ENCODE peak calls at places on chromosomes 13 and 19, in eight cellular contexts. Z is anterior cingulate cortex; W is activated CD4-positive, CD25-positive, alpha-beta regulatory T cell; R is stimulated activated CD4-positive, alpha-beta T cell treated with anti-CD3 and anti-CD28 coated beads, Interleukin-1b, Interleukin-23, amount 100 ng/mL, for 1 hour; K is NCI-H774; F is effector CD4-positive, alpha-beta T cell; G is HTR-8/SVneo; V is T-helper 1 cell. C is an unnamed sample.

GRCh38 chr19:8615813-8616596 is 5.5 kb upstream of the ADAMTS10 start:
- DNase-seq in Z (no peak), R (no peak), V (peak), F (peak), W (peak), G (peak), K (no peak), C (no peak)

GRCh38 chr13:112477070-112477619 is 101.0 kb downstream of the SPACA7 start:
- DNase-seq in F (no peak), R (no peak), V (no peak), W (no peak), K (no peak), Z (no peak), G (no peak), C (no peak)

GRCh38 chr19:11587302-11587972 is 9.8 kb upstream of the ZNF627 start:
- DNase-seq in R (peak), F (peak), W (peak), V (peak), G (peak), Z (peak), K (peak), C (peak)

GRCh38 chr19:33245948-33246728 is 20.5 kb upstream of the SLC7A10 start:
- DNase-seq in K (no peak), V (no peak), R (no peak), W (no peak), G (no peak), F (no peak), Z (no peak), C (no peak)

GRCh38 chr13:111186305-111186930 is 71.3 kb downstream of the ARHGEF7 start:
- DNase-seq in W (no peak), Z (no peak), K (no peak), G (no peak), F (no peak), V (no peak), R (no peak), C (no peak)

GRCh38 chr13:45674908-45675307 is 27.2 kb upstream of the CBY2 start:
- DNase-seq in R (no peak), K (no peak), F (no peak), W (no peak), G (peak), V (no peak), Z (no peak), C (no peak)

GRCh38 chr19:27986299-27986698 is 1226.7 kb downstream of the UQCRFS1 start:
- DNase-seq in F (no peak), W (no peak), K (no peak), G (no peak), Z (no peak), V (no peak), R (no peak), C (no peak)

GRCh38 chr13:99067160-99067985 is 89.5 kb upstream of the DOCK9 start:
- DNase-seq in K (no peak), F (no peak), V (no peak), G (no peak), R (no peak), Z (no peak), W (no peak), C (no peak)

GRCh38 chr19:3029070-3029923 is at the start of gene TLE2:
- DNase-seq in G (no peak), V (peak), R (no peak), F (no peak), Z (no peak), W (no peak), K (no peak), C (no peak)

GRCh38 chr19:37941820-37942515 is 35.0 kb downstream of the SIPA1L3 start:
- DNase-seq in K (no peak), V (no peak), W (no peak), R (no peak), Z (no peak), G (no peak), F (no peak), C (no peak)

GRCh38 chr19:39142655-39143054 is 17.1 kb downstream of the PAK4 start:
- DNase-seq in F (no peak), W (no peak), R (no peak), Z (no peak), V (no peak), G (no peak), K (no peak), C (no peak)

GRCh38 chr13:33279898-33280549 is 5.5 kb downstream of the STARD13 start:
- DNase-seq in G (peak), K (no peak), R (no peak), V (no peak), W (no peak), F (no peak), Z (no peak), C (no peak)

GRCh38 chr19:57850553-57851017 is 926 bp downstream of the ZNF587 start:
- DNase-seq in K (no peak), Z (no peak), R (no peak), G (no peak), V (no peak), W (no peak), F (no peak), C (no peak)

GRCh38 chr19:18789883-18790565 is 1.1 kb downstream of the COMP start:
- DNase-seq in G (no peak), W (no peak), F (no peak), Z (no peak), R (no peak), K (no peak), V (peak), C (no peak)

GRCh38 chr13:98751397-98752110 is 918 bp downstream of the SLC15A1 start:
- DNase-seq in F (no peak), G (no peak), V (no peak), K (no peak), Z (no peak), W (no peak), R (no peak), C (no peak)

GRCh38 chr19:54738715-54739114 is 402 bp downstream of the KIR2DL3 start:
- DNase-seq in V (no peak), G (no peak), R (no peak), F (no peak), Z (no peak), W (no peak), K (no peak), C (no peak)

GRCh38 chr13:109787135-109787954 is 962 bp upstream of the IRS2 start:
- DNase-seq in F (peak), V (peak), R (no peak), Z (peak), G (no peak), W (no peak), K (peak), C (peak)

GRCh38 chr13:93460005-93460404 is 233.4 kb downstream of the GPC6 start:
- DNase-seq in R (no peak), G (no peak), Z (no peak), K (no peak), W (no peak), F (no peak), V (no peak), C (no peak)

GRCh38 chr13:57627663-57628062 is 3.9 kb upstream of the PCDH17 start:
- DNase-seq in K (no peak), F (no peak), R (no peak), V (no peak), Z (no peak), W (no peak), G (peak), C (no peak)

GRCh38 chr19:47005873-47006272 is 13.8 kb upstream of the NPAS1 start:
- DNase-seq in K (peak), Z (no peak), W (no peak), R (no peak), F (no peak), G (no peak), V (no peak), C (no peak)

GRCh38 chr13:48580886-48581285 is 48.0 kb upstream of the RCBTB2 start:
- DNase-seq in F (no peak), R (no peak), K (no peak), Z (no peak), W (no peak), V (no peak), G (no peak), C (no peak)

GRCh38 chr13:28569886-28570285 is 75.0 kb upstream of the FLT1 start:
- DNase-seq in G (no peak), F (no peak), Z (no peak), W (no peak), V (no peak), R (no peak), K (no peak), C (no peak)

GRCh38 chr19:47781590-47782318 is 3.3 kb downstream of the SELENOW start:
- DNase-seq in G (no peak), W (no peak), Z (peak), K (no peak), F (no peak), V (no peak), R (no peak), C (no peak)